ENCODE peak calls at places on chromosomes 6 and 20, in four cellular contexts. K is HFF-Myc, X is keratinocyte, U is fibroblast of lung. V is an unnamed sample.
A peak's percentile ranks its signal among the peaks of the same experiment; 100 is the strongest.

GRCh38 chr20:24892931-24893330 is 56.1 kb upstream of the CST7 start:
- DNase-seq in K (no peak), X (no peak), U (no peak), V (no peak)

GRCh38 chr20:4216866-4217265 is 201.5 kb upstream of the RNF24 start:
- DNase-seq in U (no peak), K (no peak), X (no peak), V (no peak)

GRCh38 chr6:150030611-150031010 is 5.3 kb upstream of the RAET1L start:
- DNase-seq in U (no peak), X (no peak), K (no peak), V (no peak)

GRCh38 chr6:31958412-31958740 is 395 bp downstream of the NELFE start:
- DNase-seq in X (no peak), U (no peak), K (no peak), V (no peak)

GRCh38 chr6:1390071-1390804 is 862 bp downstream of the FOXF2 start:
- DNase-seq in U (peak; percentile 52), K (no peak), X (no peak), V (no peak)

GRCh38 chr20:19661717-19662637 is 96.1 kb upstream of the RIN2 start:
- DNase-seq in U (peak; percentile 51), X (peak; percentile 33), K (peak; percentile 37), V (peak; percentile 36)

GRCh38 chr20:57871237-57871632 is 161.4 kb upstream of the PMEPA1 start:
- DNase-seq in U (no peak), X (no peak), K (no peak), V (no peak)

GRCh38 chr6:33696538-33697518 is 14.7 kb downstream of the UQCC2 start:
- DNase-seq in X (no peak), U (peak; percentile 76), K (peak; percentile 27), V (peak; percentile 60)

GRCh38 chr6:161273356-161273751 is 507 bp downstream of the AGPAT4 start:
- DNase-seq in K (no peak), X (no peak), U (peak; percentile 48), V (no peak)

GRCh38 chr20:50655325-50655880 is 35.9 kb downstream of the RIPOR3 start:
- DNase-seq in X (no peak), K (peak; percentile 64), U (peak; percentile 75), V (peak; percentile 78)

GRCh38 chr6:142867988-142868818 is 76.8 kb downstream of the HIVEP2 start:
- DNase-seq in K (no peak), U (peak; percentile 92), X (no peak), V (no peak)

GRCh38 chr6:56580271-56580670 is 62.4 kb downstream of the DST start:
- DNase-seq in K (no peak), X (no peak), U (peak; percentile 58), V (no peak)

GRCh38 chr6:3001773-3002293 is 2.1 kb downstream of the NQO2 start:
- DNase-seq in K (peak; percentile 56), X (no peak), U (peak; percentile 70), V (no peak)

GRCh38 chr20:53939554-53940355 is 130.6 kb downstream of the BCAS1 start:
- DNase-seq in K (peak; percentile 75), X (peak; percentile 75), U (peak; percentile 91), V (peak; percentile 94)

GRCh38 chr20:32820000-32820697 is 395 bp downstream of the MAPRE1 start:
- DNase-seq in U (peak; percentile 56), X (no peak), K (no peak), V (peak; percentile 73)

GRCh38 chr6:30483677-30484279 is 5.5 kb upstream of the HLA-E start:
- DNase-seq in U (peak; percentile 51), X (no peak), K (peak; percentile 56), V (no peak)

GRCh38 chr6:30481213-30481964 is 7.9 kb upstream of the HLA-E start:
- DNase-seq in U (no peak), K (no peak), X (no peak), V (no peak)

GRCh38 chr6:30485236-30485635 is 4.1 kb upstream of the HLA-E start:
- DNase-seq in X (no peak), U (no peak), K (no peak), V (no peak)

GRCh38 chr6:30480536-30481156 is 8.7 kb upstream of the HLA-E start:
- DNase-seq in K (no peak), U (no peak), X (no peak), V (no peak)
- H3K4me3 ChIP-seq in K (no peak overlapping the region), U (no peak overlapping the region), X (no peak overlapping the region), V (no peak overlapping the region)

GRCh38 chr6:35778437-35778836 is 2.0 kb downstream of the CLPSL2 start:
- DNase-seq in K (no peak), X (no peak), U (no peak), V (no peak)

GRCh38 chr6:35774116-35774794 is 2.1 kb upstream of the CLPSL2 start:
- DNase-seq in U (no peak), K (no peak), X (no peak), V (no peak)

GRCh38 chr6:35775031-35775430 is 1.4 kb upstream of the CLPSL2 start:
- DNase-seq in X (no peak), K (no peak), U (peak; percentile 15), V (no peak)

GRCh38 chr6:35777356-35778102 is 1.1 kb downstream of the CLPSL2 start:
- DNase-seq in K (no peak), X (no peak), U (no peak), V (no peak)

GRCh38 chr6:35776364-35777215 is at the start of gene CLPSL2:
- DNase-seq in U (no peak), K (no peak), X (no peak), V (no peak)
- TF ChIP-seq CTCF in U (no peak), K (no peak), X (no peak), V (no peak)

GRCh38 chr20:44737116-44737515 is 8.5 kb upstream of the KCNK15 start:
- DNase-seq in K (no peak), U (no peak), X (no peak), V (no peak)

GRCh38 chr20:44734938-44735337 is 10.7 kb upstream of the KCNK15 start:
- DNase-seq in U (peak; percentile 54), X (no peak), K (no peak), V (no peak)

GRCh38 chr20:44735816-44736169 is 9.9 kb upstream of the KCNK15 start:
- DNase-seq in K (no peak), X (no peak), U (no peak), V (no peak)

GRCh38 chr20:44738779-44739477 is 6.7 kb upstream of the KCNK15 start:
- DNase-seq in X (no peak), U (peak; percentile 63), K (no peak), V (no peak)

GRCh38 chr20:44736170-44737021 is 9.3 kb upstream of the KCNK15 start:
- DNase-seq in K (no peak), U (peak; percentile 76), X (no peak), V (no peak)
- H3K4me3 ChIP-seq in K (no peak overlapping the region), U (no peak overlapping the region), X (no peak overlapping the region), V (no peak overlapping the region)

GRCh38 chr20:17343631-17344447 is 117.0 kb downstream of the PCSK2 start:
- DNase-seq in K (peak; percentile 3), X (no peak), U (peak; percentile 3), V (no peak)

GRCh38 chr20:17343091-17343490 is 116.3 kb downstream of the PCSK2 start:
- DNase-seq in X (no peak), U (no peak), K (no peak), V (no peak)

GRCh38 chr20:17344775-17345174 is 117.9 kb downstream of the PCSK2 start:
- DNase-seq in X (no peak), K (no peak), U (no peak), V (no peak)

DNA sequence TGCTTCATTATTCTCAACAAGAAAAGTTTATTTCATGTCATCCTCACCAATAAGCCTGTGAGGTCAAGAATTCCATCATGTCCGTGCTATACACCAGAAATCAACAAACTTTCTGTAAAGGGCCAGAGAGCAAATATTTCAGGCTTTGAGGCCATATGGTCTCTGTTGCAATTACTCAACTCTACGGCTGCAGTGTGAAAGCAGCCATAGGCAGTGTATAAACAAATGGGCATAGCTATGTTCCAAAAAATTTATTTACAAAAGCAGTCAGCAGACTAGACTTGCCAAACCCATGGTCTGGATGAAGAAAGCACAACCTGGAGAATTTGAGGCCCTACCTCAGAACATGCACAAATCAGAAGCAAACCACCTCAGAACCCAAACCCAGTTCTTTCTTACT is 118.5 kb downstream of the PCSK2 start:
- DNase-seq in X (no peak), U (no peak), K (no peak), V (no peak)
- TF ChIP-seq CTCF in X (no peak), U (no peak), K (no peak), V (no peak)

V was measured in left ventricle myocardium inferior.